ENCODE peak calls at places on chromosomes 5 and 9, in five cellular contexts. G is PC-3, I is GM20000, M is left lobe of liver, F is NCI-H2107. J is an unnamed sample.

GRCh38 chr5:91885291-91886265 is 502.5 kb upstream of the ARRDC3 start:
- DNase-seq in F (no peak), M (no peak), I (no peak), G (no peak), J (no peak)

GRCh38 chr9:88605500-88606172 is 70.7 kb downstream of the NXNL2 start:
- DNase-seq in G (no peak), I (no peak), F (no peak), M (no peak), J (no peak)

GRCh38 chr5:130616161-130616560 is 548.9 kb downstream of the HINT1 start:
- DNase-seq in M (no peak), F (no peak), G (no peak), I (no peak), J (no peak)

GRCh38 chr9:121026768-121027167 is 23.3 kb downstream of the C5 start:
- DNase-seq in I (no peak), M (no peak), G (peak; percentile 40), F (no peak), J (no peak)

GRCh38 chr9:13427587-13427986 is 148.1 kb upstream of the MPDZ start:
- DNase-seq in I (peak; percentile 33), M (no peak), F (peak; percentile 28), G (peak; percentile 56), J (peak; percentile 44)

GRCh38 chr9:116870566-116870965 is 183.5 kb downstream of the TRIM32 start:
- DNase-seq in M (no peak), G (peak; percentile 88), I (no peak), F (no peak), J (no peak)

GRCh38 chr5:5348576-5348975 is 73.9 kb upstream of the ICE1 start:
- DNase-seq in I (no peak), F (no peak), G (no peak), M (no peak), J (no peak)

GRCh38 chr5:137231535-137231934 is 267.6 kb downstream of the SPOCK1 start:
- DNase-seq in M (no peak), I (no peak), F (no peak), G (peak; percentile 69), J (no peak)

GRCh38 chr9:130311019-130311773 is 45.6 kb downstream of the HMCN2 start:
- DNase-seq in I (no peak), G (no peak), F (no peak), M (no peak), J (no peak)

GRCh38 chr9:123894822-123895221 is 35.1 kb downstream of the DENND1A start:
- DNase-seq in I (no peak), M (no peak), G (no peak), F (no peak), J (no peak)

GRCh38 chr9:130630506-130631330 is 33.7 kb upstream of the PRDM12 start:
- DNase-seq in G (no peak), M (no peak), I (no peak), F (no peak), J (no peak)

GRCh38 chr9:126652140-126652558 is 38.4 kb downstream of the LMX1B start:
- DNase-seq in I (no peak), M (no peak), F (no peak), G (no peak), J (no peak)

GRCh38 chr9:126522957-126523356 is 90.8 kb upstream of the LMX1B start:
- DNase-seq in I (no peak), M (no peak), G (no peak), F (no peak), J (no peak)

GRCh38 chr9:12784461-12785250 is 9.8 kb downstream of the LURAP1L start:
- DNase-seq in F (no peak), M (peak; percentile 81), I (no peak), G (peak; percentile 96), J (no peak)

GRCh38 chr5:165187815-165188214 is 1682.4 kb downstream of the MAT2B start:
- DNase-seq in I (no peak), G (no peak), F (no peak), M (no peak), J (no peak)

GRCh38 chr5:35319231-35320002 is 89.1 kb upstream of the PRLR start:
- DNase-seq in G (peak; percentile 74), I (peak; percentile 66), M (no peak), F (no peak), J (peak; percentile 72)

GRCh38 chr9:135399000-135399649 is 80.5 kb upstream of the PPP1R26 start:
- DNase-seq in F (no peak), I (no peak), G (no peak), M (no peak), J (no peak)

GRCh38 chr5:38413696-38414095 is 142.8 kb downstream of the LIFR start:
- DNase-seq in M (no peak), F (no peak), G (no peak), I (no peak), J (no peak)

GRCh38 chr5:109825450-109825849 is 135.7 kb downstream of the MAN2A1 start:
- DNase-seq in G (peak; percentile 94), F (no peak), M (no peak), I (no peak), J (no peak)

GRCh38 chr9:137674307-137675305 is 55.8 kb downstream of the EHMT1 start:
- DNase-seq in I (no peak), G (no peak), F (no peak), M (no peak), J (no peak)

GRCh38 chr9:93301911-93302525 is 118.1 kb downstream of the WNK2 start:
- DNase-seq in G (no peak), I (no peak), M (peak; percentile 42), F (no peak), J (peak; percentile 34)

GRCh38 chr5:68252678-68253520 is 37.3 kb downstream of the PIK3R1 start:
- DNase-seq in G (peak; percentile 45), M (no peak), F (peak; percentile 11), I (peak; percentile 38), J (peak; percentile 60)

GRCh38 chr9:114953917-114954316 is 23.5 kb upstream of the TNFSF8 start:
- DNase-seq in F (no peak), M (no peak), G (peak; percentile 83), I (no peak), J (no peak)

GRCh38 chr5:50655810-50656205 is 10.6 kb upstream of the PARP8 start:
- DNase-seq in G (peak; percentile 6), M (no peak), F (no peak), I (no peak), J (no peak)

GRCh38 chr9:83441390-83441789 is 96.8 kb downstream of the FRMD3 start:
- DNase-seq in M (no peak), G (peak; percentile 23), F (no peak), I (no peak), J (no peak)